ENCODE peak calls at places on chromosomes 12 and 14, in five cellular contexts. I, D, R, K and O are unnamed samples.

GRCh38 chr14:26008290-26008689 is 589.5 kb downstream of the NOVA1 start:
- DNase-seq in I (no peak), R (no peak), D (no peak), K (peak), O (no peak)

GRCh38 chr14:83173687-83174086 is 1640.0 kb upstream of the SEL1L start:
- DNase-seq in I (no peak), R (no peak), D (no peak), K (no peak), O (no peak)

GRCh38 chr12:60684988-60685655 is 1089.3 kb downstream of the SLC16A7 start:
- DNase-seq in D (no peak), R (no peak), K (peak), I (no peak), O (no peak)

GRCh38 chr12:123129651-123130050 is 21.2 kb downstream of the PITPNM2 start:
- DNase-seq in K (no peak), I (no peak), R (no peak), D (no peak), O (no peak)

GRCh38 chr12:122888232-122888752 is 7.6 kb downstream of the VPS37B start:
- DNase-seq in D (no peak), R (peak), K (peak), I (no peak), O (peak)

GRCh38 chr14:76870146-76870545 is 43.9 kb downstream of the LRRC74A start:
- DNase-seq in R (no peak), I (no peak), K (peak), D (peak), O (no peak)

GRCh38 chr12:32343496-32343895 is 55.9 kb upstream of the FGD4 start:
- DNase-seq in K (no peak), D (no peak), I (no peak), R (no peak), O (no peak)

GRCh38 chr14:92565718-92566115 is 52.1 kb downstream of the RIN3 start:
- DNase-seq in K (no peak), I (no peak), D (no peak), R (no peak), O (no peak)

GRCh38 chr12:115223322-115223721 is 539.3 kb upstream of the TBX3 start:
- DNase-seq in I (peak), R (no peak), K (no peak), D (no peak), O (no peak)

GRCh38 chr12:33967760-33968159 is 54.5 kb upstream of the ALG10 start:
- DNase-seq in I (no peak), R (no peak), D (no peak), K (no peak), O (no peak)

GRCh38 chr14:20468773-20469241 is 399 bp upstream of the PNP start:
- DNase-seq in D (peak), K (no peak), R (no peak), I (no peak), O (no peak)

GRCh38 chr12:67358686-67359374 is 89.7 kb downstream of the CAND1 start:
- DNase-seq in I (no peak), D (no peak), K (no peak), R (no peak), O (no peak)

GRCh38 chr12:127926004-127926403 is 341.0 kb upstream of the TMEM132C start:
- DNase-seq in K (no peak), I (peak), R (no peak), D (no peak), O (no peak)

GRCh38 chr12:39873065-39873464 is 232.8 kb downstream of the SLC2A13 start:
- DNase-seq in K (no peak), I (no peak), R (no peak), D (no peak), O (no peak)

GRCh38 chr12:85188609-85189008 is 91.4 kb upstream of the ALX1 start:
- DNase-seq in R (no peak), D (no peak), I (no peak), K (no peak), O (no peak)

GRCh38 chr14:55645148-55645547 is 65.1 kb downstream of the KTN1 start:
- DNase-seq in R (no peak), I (no peak), K (no peak), D (no peak), O (no peak)

GRCh38 chr12:81078469-81079196 is 754 bp downstream of the ACSS3 start:
- DNase-seq in R (no peak), D (no peak), I (no peak), K (no peak), O (no peak)

GRCh38 chr14:36057452-36058142 is 118.9 kb downstream of the PTCSC3 start:
- DNase-seq in D (no peak), R (no peak), K (no peak), I (no peak), O (no peak)

GRCh38 chr12:101856030-101856429 is 21.4 kb upstream of the DRAM1 start:
- DNase-seq in K (no peak), D (no peak), R (no peak), I (no peak), O (no peak)

GRCh38 chr12:118326971-118327370 is 45.7 kb downstream of the TAOK3 start:
- DNase-seq in R (no peak), K (no peak), D (no peak), I (no peak), O (no peak)

GRCh38 chr12:11630046-11630706 is 19.3 kb upstream of the ETV6 start:
- DNase-seq in I (no peak), D (peak), K (no peak), R (no peak), O (no peak)

GRCh38 chr12:92424338-92424737 is 278.5 kb upstream of the PLEKHG7 start:
- DNase-seq in I (no peak), D (no peak), K (peak), R (no peak), O (no peak)

GRCh38 chr14:91403069-91403600 is 14.5 kb downstream of the CCDC88C start:
- DNase-seq in K (no peak), R (no peak), D (peak), I (no peak), O (no peak)

GRCh38 chr14:93064411-93065271 is 51.1 kb downstream of the ITPK1 start:
- DNase-seq in I (no peak), D (no peak), K (no peak), R (no peak), O (no peak)

GRCh38 chr14:50619569-50620141 is 48.5 kb downstream of the SAV1 start:
- DNase-seq in I (no peak), R (no peak), K (no peak), D (no peak), O (no peak)

GRCh38 chr14:49566714-49567113 is 19.5 kb downstream of the RPS29 start:
- DNase-seq in I (no peak), D (no peak), R (no peak), K (no peak), O (no peak)

GRCh38 chr12:11978985-11979384 is 91.8 kb upstream of the BCL2L14 start:
- DNase-seq in I (no peak), R (no peak), D (no peak), K (no peak), O (no peak)

DNA sequence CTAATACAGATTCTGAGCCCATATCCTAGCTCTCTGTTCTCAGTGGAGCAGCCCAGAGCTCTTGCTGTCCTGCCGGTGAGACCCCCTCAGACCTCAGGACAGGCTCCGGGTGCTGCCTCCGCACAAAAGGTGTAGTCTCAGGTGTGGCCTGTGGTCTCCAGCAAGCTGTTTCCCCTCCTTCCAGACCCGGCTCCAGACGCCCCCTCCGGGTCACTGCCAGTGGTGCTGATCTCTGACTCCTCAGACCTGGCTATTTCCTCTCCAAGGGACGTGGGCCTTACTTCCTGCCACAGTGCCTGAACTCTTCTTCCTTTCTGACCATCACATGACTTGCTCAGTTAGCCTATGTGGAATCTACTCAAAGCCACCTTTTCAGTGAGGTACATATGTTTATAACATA is 337.5 kb downstream of the GLT1D1 start:
- DNase-seq in D (no peak), R (no peak), K (peak), I (no peak), O (no peak)
- TF ChIP-seq CTCF in D (no peak), R (no peak), K (no peak), I (no peak), O (no peak)

GRCh38 chr14:39423793-39424192 is 8.4 kb downstream of the FBXO33 start:
- DNase-seq in I (no peak), K (no peak), D (no peak), R (no peak), O (no peak)

GRCh38 chr14:39416072-39416471 is 16.2 kb downstream of the FBXO33 start:
- DNase-seq in D (no peak), I (no peak), K (no peak), R (no peak), O (no peak)

GRCh38 chr14:39417014-39417413 is 15.2 kb downstream of the FBXO33 start:
- DNase-seq in K (peak), D (peak), R (no peak), I (no peak), O (no peak)

GRCh38 chr14:39422243-39422642 is 10.0 kb downstream of the FBXO33 start:
- DNase-seq in D (no peak), K (no peak), I (no peak), R (no peak), O (no peak)

DNA sequence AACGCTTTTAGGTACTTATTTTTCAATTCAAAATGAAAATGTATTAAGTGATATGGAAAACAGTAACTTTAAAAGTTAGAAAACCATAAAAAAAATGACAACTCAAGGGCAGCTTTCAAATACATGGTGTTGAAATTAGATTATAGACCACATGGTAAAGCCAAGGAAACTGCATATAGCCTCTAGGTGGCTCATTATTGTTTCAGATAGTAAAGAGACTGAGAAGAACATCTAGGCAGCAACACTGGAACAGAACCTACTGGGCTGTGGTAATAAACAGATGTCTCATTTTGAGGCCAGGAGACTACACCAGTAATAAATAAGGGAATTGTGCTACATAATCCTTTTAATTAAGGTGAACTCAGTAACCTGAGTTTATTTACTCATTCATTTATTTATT is 13.0 kb downstream of the FBXO33 start:
- DNase-seq in R (no peak), K (no peak), I (no peak), D (no peak), O (no peak)
- TF ChIP-seq CTCF in R (no peak), K (no peak), I (no peak), D (peak), O (no peak)

GRCh38 chr12:4277856-4278581 is 4.5 kb downstream of the CCND2 start:
- DNase-seq in K (no peak), D (no peak), I (no peak), R (no peak), O (no peak)

GRCh38 chr12:4275869-4276253 is 2.3 kb downstream of the CCND2 start:
- DNase-seq in R (no peak), K (no peak), I (no peak), D (no peak), O (no peak)

GRCh38 chr12:4276524-4277204 is 3.1 kb downstream of the CCND2 start:
- DNase-seq in D (peak), K (peak), I (peak), R (peak), O (peak)

GRCh38 chr12:4278582-4278939 is 5.0 kb downstream of the CCND2 start:
- DNase-seq in K (no peak), R (peak), I (no peak), D (no peak), O (no peak)

GRCh38 chr12:4277205-4277543 is 3.6 kb downstream of the CCND2 start:
- DNase-seq in R (no peak), D (no peak), I (no peak), K (no peak), O (no peak)
- TF ChIP-seq CTCF in R (no peak), D (no peak), I (peak), K (no peak), O (peak)

GRCh38 chr12:64351265-64351664 is 39.3 kb downstream of the C12orf56 start:
- DNase-seq in I (no peak), R (no peak), K (no peak), D (no peak), O (no peak)

GRCh38 chr12:64347630-64348029 is 42.9 kb downstream of the C12orf56 start:
- DNase-seq in I (no peak), D (no peak), R (no peak), K (no peak), O (no peak)

GRCh38 chr12:64352181-64352580 is 38.4 kb downstream of the C12orf56 start:
- DNase-seq in I (no peak), R (no peak), K (peak), D (no peak), O (no peak)
- TF ChIP-seq CTCF in I (no peak), R (no peak), K (peak), D (peak), O (no peak)

DNA sequence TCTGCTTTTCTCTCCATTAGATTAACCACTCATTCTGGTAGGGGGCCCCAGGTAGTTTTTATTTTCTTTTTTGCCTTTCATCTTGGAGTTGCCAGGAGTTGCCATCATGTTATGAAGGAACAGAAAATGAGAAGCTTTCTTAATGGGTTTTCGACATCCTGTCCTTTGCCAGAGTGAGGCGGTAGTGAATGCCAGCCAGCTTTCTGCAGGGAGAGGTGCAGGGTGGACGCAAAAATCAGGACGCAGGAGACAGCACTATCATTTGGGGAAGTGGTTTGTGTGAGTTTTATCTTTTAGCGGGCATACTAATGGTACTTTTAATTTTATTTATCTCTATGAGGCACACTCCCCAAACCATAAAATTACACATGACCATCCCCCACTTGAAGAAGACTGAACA is 1.7 kb downstream of the RASSF8 start:
- DNase-seq in I (no peak), D (peak), R (no peak), K (no peak), O (no peak)
- TF ChIP-seq CTCF in I (no peak), D (peak), R (no peak), K (no peak), O (no peak)

GRCh38 chr12:112105891-112106290 is 2.7 kb downstream of the NAA25 start:
- DNase-seq in D (no peak), K (no peak), R (no peak), I (no peak), O (no peak)
- TF ChIP-seq CTCF in D (no peak), K (no peak), R (no peak), I (no peak), O (no peak)

GRCh38 chr12:56271031-56271430 is 4.3 kb downstream of the COQ10A start:
- DNase-seq in I (no peak), D (no peak), K (no peak), R (no peak), O (no peak)
- TF ChIP-seq CTCF in I (no peak), D (peak), K (no peak), R (peak), O (no peak)